ENCODE peak calls at places on chromosomes 7 and 10, in seven cellular contexts. K, F, U, E, Q, A and L are unnamed samples.

GRCh38 chr10:119118231-119118630 is 14.3 kb downstream of the DENND10 start:
- DNase-seq in F (no peak), U (no peak), A (no peak), K (no peak), E (no peak), Q (no peak), L (no peak)

GRCh38 chr7:144842377-144842851 is 6.6 kb upstream of the TPK1 start:
- DNase-seq in Q (no peak), F (no peak), A (no peak), K (no peak), E (no peak), U (no peak), L (peak)

GRCh38 chr10:28903716-28904115 is 226.4 kb downstream of the BAMBI start:
- DNase-seq in E (no peak), F (no peak), U (no peak), K (no peak), A (no peak), Q (no peak), L (no peak)

GRCh38 chr10:126421745-126422144 is 33.5 kb upstream of the ADAM12 start:
- DNase-seq in U (no peak), A (peak), E (no peak), Q (no peak), K (peak), F (no peak), L (peak)

GRCh38 chr10:53909791-53910190 is 891.2 kb downstream of the PCDH15 start:
- DNase-seq in Q (no peak), A (no peak), K (no peak), E (no peak), U (no peak), F (no peak), L (no peak)

GRCh38 chr10:60114765-60115586 is 208.6 kb upstream of the CCDC6 start:
- DNase-seq in A (peak), F (peak), U (no peak), E (peak), K (peak), Q (no peak), L (peak)

GRCh38 chr7:22885824-22886255 is 63.2 kb upstream of the TOMM7 start:
- DNase-seq in K (peak), U (no peak), A (no peak), Q (no peak), E (no peak), F (no peak), L (no peak)

GRCh38 chr10:85713885-85714284 is 652.7 kb downstream of the GRID1 start:
- DNase-seq in U (no peak), E (no peak), A (no peak), K (no peak), Q (no peak), F (no peak), L (no peak)

GRCh38 chr10:96618648-96619047 is 31.8 kb upstream of the TM9SF3 start:
- DNase-seq in Q (peak), K (peak), U (peak), F (no peak), A (peak), E (no peak), L (peak)

GRCh38 chr7:83821866-83822265 is 172.9 kb upstream of the SEMA3E start:
- DNase-seq in K (no peak), Q (no peak), U (no peak), A (no peak), E (no peak), F (no peak), L (no peak)

GRCh38 chr7:100093925-100094486 is 5.2 kb downstream of the COPS6 start:
- DNase-seq in K (no peak), U (no peak), F (no peak), Q (no peak), A (no peak), E (no peak), L (no peak)

GRCh38 chr7:22066484-22066883 is 120.8 kb upstream of the CDCA7L start:
- DNase-seq in F (no peak), Q (no peak), K (no peak), A (no peak), E (no peak), U (no peak), L (no peak)

GRCh38 chr10:118258285-118258684 is 83.8 kb downstream of the FAM204A start:
- DNase-seq in K (no peak), F (no peak), Q (no peak), A (no peak), U (no peak), E (no peak), L (no peak)

GRCh38 chr10:5890519-5890878 is 456 bp downstream of the FBH1 start:
- DNase-seq in F (peak), E (no peak), U (no peak), Q (no peak), K (peak), A (no peak), L (no peak)

DNA sequence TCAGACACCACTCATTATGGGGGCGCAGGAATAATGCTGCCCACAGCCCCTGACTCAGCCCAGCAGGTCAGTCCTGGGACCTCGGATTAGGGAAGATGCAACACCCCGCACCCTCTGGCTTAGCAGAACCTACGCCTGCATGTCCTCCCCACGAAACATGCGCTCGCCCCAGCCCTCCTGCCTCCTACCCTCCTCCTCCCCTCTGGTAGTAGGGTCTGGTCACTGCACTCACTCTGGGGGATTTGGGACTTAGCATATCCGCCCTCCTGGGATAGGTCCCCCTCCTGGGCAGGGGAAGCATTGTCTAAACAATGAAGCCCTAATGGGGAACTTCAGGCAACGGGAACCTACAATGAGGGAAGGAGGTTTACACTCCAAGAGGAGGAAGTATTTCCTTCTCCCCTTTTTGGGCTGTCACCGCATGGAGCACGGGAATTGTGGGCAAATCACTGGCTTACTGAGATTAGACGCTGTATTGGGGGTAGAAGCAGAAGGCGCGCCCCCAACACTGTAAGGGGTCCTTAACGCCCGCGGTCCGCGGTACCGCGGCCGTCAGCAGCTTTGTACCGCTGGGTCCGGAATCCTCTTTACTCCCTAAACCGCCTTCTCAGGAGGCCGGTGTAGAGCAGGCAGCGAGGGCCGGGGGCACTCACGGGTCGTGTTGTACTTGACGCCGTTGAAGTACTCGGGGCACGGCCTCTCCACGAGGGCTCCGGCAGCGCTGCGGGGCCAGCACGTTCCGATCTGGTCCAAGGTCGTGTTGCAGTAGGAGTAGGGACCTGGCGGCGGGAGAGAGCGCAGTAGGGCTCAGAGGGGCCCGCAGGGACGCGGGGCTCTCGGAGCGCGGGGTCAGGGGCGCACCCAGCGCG is 760 bp downstream of the CRHR2 start:
- DNase-seq in F (peak), Q (no peak), K (no peak), A (no peak), E (no peak), U (no peak), L (no peak)
- TF ChIP-seq CTCF in F (no peak), Q (no peak), K (no peak), A (no peak), E (no peak), U (no peak), L (no peak)

DNA sequence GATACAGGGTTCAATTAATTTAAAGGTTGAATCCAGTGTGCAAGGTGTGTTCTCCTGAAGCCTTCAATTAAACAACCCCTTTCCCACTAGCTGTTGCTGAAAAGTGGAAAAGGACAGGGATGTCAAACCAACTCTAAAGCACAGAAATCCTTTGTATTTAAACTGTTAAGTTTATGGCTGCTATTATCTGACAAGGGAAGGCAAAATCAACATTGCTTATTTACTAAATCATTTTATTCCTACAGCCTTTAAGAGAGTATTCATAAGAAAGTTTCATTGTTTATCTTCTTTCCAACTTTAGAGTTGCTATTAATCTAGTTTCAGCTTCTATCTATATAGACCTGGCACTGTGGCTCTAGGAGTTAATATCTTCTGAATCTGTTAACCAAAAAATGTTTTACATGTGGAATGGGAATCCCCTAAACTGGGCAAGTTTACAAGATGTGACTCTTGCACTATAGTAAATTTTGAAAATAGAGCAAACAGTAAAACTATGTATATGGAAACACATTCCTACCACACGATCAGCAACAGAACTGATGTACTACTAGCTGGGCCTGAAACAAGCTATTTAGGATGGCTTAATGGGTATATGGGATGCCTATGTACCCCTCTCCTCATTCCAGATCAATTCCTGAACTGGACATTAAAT is 53.0 kb downstream of the CDK6 start:
- DNase-seq in K (peak), U (no peak), A (no peak), F (no peak), Q (no peak), E (no peak), L (peak)
- TF ChIP-seq CTCF in K (no peak), U (no peak), A (no peak), F (no peak), Q (no peak), E (no peak), L (no peak)

GRCh38 chr7:16926283-16926682 is 44.5 kb upstream of the AGR3 start:
- DNase-seq in U (no peak), Q (no peak), K (peak), F (no peak), E (peak), A (peak), L (peak)
- TF ChIP-seq CTCF in U (peak), Q (peak), K (peak), F (peak), E (peak), A (peak), L (peak)

DNA sequence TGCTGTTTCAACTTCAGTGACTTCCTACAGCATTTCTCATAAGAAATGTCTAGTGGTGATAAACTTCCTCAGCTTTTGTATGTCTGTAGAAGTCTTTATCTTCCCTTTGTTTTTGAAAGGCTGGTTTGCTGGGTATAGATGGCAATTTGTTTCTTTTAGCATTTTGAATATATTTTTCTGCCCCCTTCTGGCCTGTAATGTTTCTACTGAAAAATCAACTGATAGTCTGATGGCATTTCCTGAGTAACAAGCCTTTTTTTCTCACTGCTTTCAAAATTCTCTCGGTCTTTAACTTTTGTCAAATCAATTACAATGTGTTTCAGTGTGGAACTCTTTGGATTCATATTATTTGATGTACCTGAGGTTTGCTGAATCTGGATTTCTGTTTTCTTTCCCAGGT is 487.1 kb downstream of the ATRNL1 start:
- DNase-seq in K (no peak), E (no peak), U (no peak), A (no peak), F (no peak), Q (no peak), L (no peak)
- TF ChIP-seq CTCF in K (no peak), E (no peak), U (no peak), A (no peak), F (no peak), Q (no peak), L (peak)